ENCODE peak calls at places on chromosome 11, in eight cellular contexts. N is endothelial cell of umbilical vein, O is right lobe of liver, P is AG10803, U is dorsolateral prefrontal cortex, J is DND-41, Q is small intestine, F is GM12865. T is an unnamed sample.

GRCh38 chr11:75888391-75888790 is 73.4 kb downstream of the UVRAG start:
- DNase-seq in P (no peak), Q (no peak), N (no peak), J (no peak), U (no peak), F (no peak), O (no peak), T (no peak)

GRCh38 chr11:14054708-14055107 is 92.2 kb downstream of the SPON1 start:
- DNase-seq in Q (no peak), J (peak; percentile 41), P (peak; percentile 99), U (peak; percentile 16), N (no peak), F (no peak), O (no peak), T (peak; percentile 7)

GRCh38 chr11:87299041-87299481 is 261.3 kb downstream of the TMEM135 start:
- DNase-seq in F (no peak), O (no peak), U (no peak), J (no peak), N (no peak), P (no peak), Q (peak; percentile 49), T (peak; percentile 7)

GRCh38 chr11:111596319-111596718 is 5.9 kb upstream of the SIK2 start:
- DNase-seq in J (no peak), N (no peak), F (no peak), U (no peak), Q (no peak), O (no peak), P (no peak), T (no peak)

GRCh38 chr11:32830413-32830738 is 649 bp downstream of the PRRG4 start:
- DNase-seq in N (no peak), J (no peak), F (no peak), Q (peak; percentile 88), O (peak; percentile 80), U (no peak), P (no peak), T (peak; percentile 49)

GRCh38 chr11:99037057-99037456 is 16.3 kb downstream of the CNTN5 start:
- DNase-seq in Q (no peak), N (no peak), U (no peak), P (no peak), O (no peak), F (no peak), J (no peak), T (no peak)

GRCh38 chr11:132601863-132602262 is 930.4 kb downstream of the OPCML start:
- DNase-seq in F (no peak), P (no peak), U (no peak), N (no peak), O (no peak), Q (no peak), J (no peak), T (no peak)

GRCh38 chr11:73866586-73866996 is 10.1 kb downstream of the COA4 start:
- DNase-seq in U (no peak), J (no peak), N (peak; percentile 71), P (peak; percentile 88), O (no peak), Q (peak; percentile 64), F (no peak), T (peak; percentile 92)

GRCh38 chr11:9906043-9906791 is 242.3 kb downstream of the SWAP70 start:
- DNase-seq in U (no peak), F (no peak), Q (no peak), N (peak; percentile 71), P (peak; percentile 100), J (no peak), O (no peak), T (peak; percentile 85)

GRCh38 chr11:62125881-62126280 is 2.1 kb downstream of the INCENP start:
- DNase-seq in J (no peak), N (no peak), O (no peak), F (no peak), P (no peak), U (no peak), Q (no peak), T (no peak)

GRCh38 chr11:118623291-118623655 is 15.9 kb downstream of the PHLDB1 start:
- DNase-seq in U (no peak), O (no peak), J (no peak), Q (no peak), N (peak; percentile 28), F (no peak), P (peak; percentile 48), T (peak; percentile 48)

GRCh38 chr11:69401715-69402114 is 79.7 kb upstream of the LINC01488 start:
- DNase-seq in O (no peak), F (no peak), P (no peak), N (no peak), J (no peak), Q (no peak), U (no peak), T (no peak)

GRCh38 chr11:17742019-17742418 is 7.4 kb downstream of the KCNC1 start:
- DNase-seq in F (no peak), U (no peak), P (no peak), N (no peak), O (no peak), J (no peak), Q (no peak), T (no peak)

GRCh38 chr11:120662071-120662611 is 150.6 kb downstream of the GRIK4 start:
- DNase-seq in J (no peak), P (no peak), O (no peak), Q (no peak), U (no peak), F (no peak), N (no peak), T (no peak)

GRCh38 chr11:46120361-46120710 is 918 bp downstream of the PHF21A start:
- DNase-seq in J (no peak), F (no peak), U (no peak), P (no peak), Q (peak; percentile 12), N (no peak), O (peak; percentile 68), T (no peak)

GRCh38 chr11:112322173-112322813 is 61.6 kb upstream of the PLET1 start:
- DNase-seq in U (no peak), Q (no peak), P (no peak), O (peak; percentile 78), J (no peak), N (no peak), F (no peak), T (peak; percentile 22)

GRCh38 chr11:34219862-34220490 is 114.5 kb downstream of the NAT10 start:
- DNase-seq in Q (no peak), J (no peak), F (no peak), N (no peak), O (no peak), U (no peak), P (no peak), T (peak; percentile 75)

GRCh38 chr11:101583180-101584128 is at the start of gene TRPC6:
- DNase-seq in U (no peak), P (no peak), J (no peak), Q (no peak), N (no peak), F (no peak), O (no peak), T (peak; percentile 66)
- H3K4me3 ChIP-seq in U (peak within 1 kb of the TSS; percentile 65), P (peak within 1 kb of the TSS; percentile 41), J (no peak within 1 kb of the TSS), Q (peak within 1 kb of the TSS; percentile 31), N (no peak within 1 kb of the TSS), F (no peak within 1 kb of the TSS), O (peak within 1 kb of the TSS; percentile 16), T (peak within 1 kb of the TSS; percentile 62)

DNA sequence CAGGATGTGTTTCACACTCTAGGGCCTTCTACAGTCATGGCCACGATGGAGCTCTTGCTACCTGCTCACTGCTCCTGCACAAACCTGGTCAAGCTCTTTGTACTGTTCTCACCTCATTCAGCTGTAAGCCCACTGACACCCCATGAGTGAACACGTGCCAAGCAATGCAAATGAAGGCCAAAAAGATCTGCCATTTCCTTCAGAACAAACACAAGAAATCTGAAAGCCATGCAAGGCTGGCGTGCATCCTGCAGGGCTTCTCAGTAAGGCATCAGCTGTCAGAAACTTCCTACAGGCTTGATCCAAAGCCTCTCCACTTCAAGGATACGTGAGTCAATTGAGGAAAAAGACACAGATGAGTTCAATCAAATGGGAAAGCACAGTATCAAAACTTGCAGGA is 44.1 kb upstream of the NFRKB start:
- DNase-seq in J (no peak), F (no peak), O (no peak), P (no peak), Q (no peak), U (no peak), N (no peak), T (no peak)
- H3K4me3 ChIP-seq in J (no peak overlapping the region), F (no peak overlapping the region), O (no peak overlapping the region), P (no peak overlapping the region), Q (no peak overlapping the region), U (no peak overlapping the region), N (no peak overlapping the region), T (no peak overlapping the region)

GRCh38 chr11:65915101-65915820 is 3.6 kb downstream of the C11orf68 start:
- DNase-seq in Q (no peak), U (no peak), P (no peak), J (no peak), N (no peak), O (no peak), F (no peak), T (no peak)
- H3K4me3 ChIP-seq in Q (no peak overlapping the region), U (peak overlapping the region; percentile 31), P (peak overlapping the region; percentile 36), J (no peak overlapping the region), N (no peak overlapping the region), O (no peak overlapping the region), F (no peak overlapping the region), T (no peak overlapping the region)

GRCh38 chr11:47204633-47204989 is 10.2 kb upstream of the DDB2 start:
- DNase-seq in O (no peak), N (no peak), U (peak; percentile 36), P (peak; percentile 72), Q (no peak), J (no peak), F (no peak), T (peak; percentile 42)
- H3K4me3 ChIP-seq in O (no peak overlapping the region), N (no peak overlapping the region), U (no peak overlapping the region), P (no peak overlapping the region), Q (no peak overlapping the region), J (no peak overlapping the region), F (no peak overlapping the region), T (no peak overlapping the region)

GRCh38 chr11:66883021-66883968 is 26.4 kb downstream of the LRFN4 start:
- DNase-seq in J (peak; percentile 56), U (peak; percentile 89), O (no peak), Q (peak; percentile 70), N (peak; percentile 50), P (peak; percentile 67), F (peak; percentile 69), T (peak; percentile 63)

GRCh38 chr11:66881436-66881835 is 24.6 kb downstream of the LRFN4 start:
- DNase-seq in N (no peak), P (no peak), Q (no peak), O (no peak), U (no peak), J (no peak), F (no peak), T (no peak)

GRCh38 chr11:66880484-66881211 is 23.8 kb downstream of the LRFN4 start:
- DNase-seq in P (no peak), U (peak; percentile 65), J (peak; percentile 86), O (no peak), Q (no peak), F (no peak), N (no peak), T (no peak)

GRCh38 chr11:66881927-66882452 is 25.1 kb downstream of the LRFN4 start:
- DNase-seq in O (no peak), J (no peak), Q (no peak), U (no peak), N (no peak), F (no peak), P (no peak), T (no peak)

GRCh38 chr11:66882540-66882939 is 25.7 kb downstream of the LRFN4 start:
- DNase-seq in P (no peak), Q (no peak), N (no peak), O (peak; percentile 74), J (no peak), U (peak; percentile 52), F (no peak), T (no peak)
- H3K4me3 ChIP-seq in P (no peak overlapping the region), Q (no peak overlapping the region), N (no peak overlapping the region), O (no peak overlapping the region), J (no peak overlapping the region), U (peak overlapping the region; percentile 60), F (no peak overlapping the region), T (no peak overlapping the region)

GRCh38 chr11:116930177-116930576 is 92.8 kb upstream of the APOA1 start:
- DNase-seq in N (peak; percentile 12), F (peak; percentile 36), O (no peak), P (peak; percentile 15), U (no peak), Q (peak; percentile 49), J (peak; percentile 52), T (peak; percentile 56)
- H3K4me3 ChIP-seq in N (no peak overlapping the region), F (no peak overlapping the region), O (peak overlapping the region; percentile 0), P (no peak overlapping the region), U (no peak overlapping the region), Q (no peak overlapping the region), J (no peak overlapping the region), T (peak overlapping the region; percentile 31)